ENCODE peak calls at places on chromosomes 1 and 21, in nine cellular contexts. One of them, this sample, is unnamed.
A peak's percentile ranks its signal among the peaks of the same experiment; 100 is the strongest.

GRCh38 chr1:174726167-174726879 is 273.4 kb upstream of the CACYBP start:
- DNase-seq in IMR-90: peak; percentile 55
- DNase-seq in mammary epithelial cell: no peak
- DNase-seq in neuronal stem cell: no peak
- DNase-seq in neural progenitor cell: peak; percentile 39
- DNase-seq in adipocyte: peak; percentile 82
- DNase-seq in mesendoderm: peak; percentile 31
- DNase-seq in H9: no peak
- DNase-seq in fibroblast of lung: peak; percentile 70
- DNase-seq in this sample: no peak

GRCh38 chr1:109883248-109883955 is 27.2 kb upstream of the CSF1 start:
- DNase-seq in neural progenitor cell: no peak
- DNase-seq in neuronal stem cell: no peak
- DNase-seq in H9: no peak
- DNase-seq in adipocyte: peak; percentile 27
- DNase-seq in IMR-90: no peak
- DNase-seq in mammary epithelial cell: no peak
- DNase-seq in mesendoderm: no peak
- DNase-seq in fibroblast of lung: no peak
- DNase-seq in this sample: peak; percentile 29

GRCh38 chr1:165834881-165835280 is 7.5 kb downstream of the UCK2 start:
- DNase-seq in mammary epithelial cell: no peak
- DNase-seq in neural progenitor cell: no peak
- DNase-seq in neuronal stem cell: no peak
- DNase-seq in fibroblast of lung: no peak
- DNase-seq in adipocyte: no peak
- DNase-seq in mesendoderm: no peak
- DNase-seq in IMR-90: no peak
- DNase-seq in H9: no peak
- DNase-seq in this sample: no peak

GRCh38 chr1:17725084-17725718 is 29.9 kb upstream of the ACTL8 start:
- DNase-seq in neuronal stem cell: no peak
- DNase-seq in adipocyte: no peak
- DNase-seq in mesendoderm: no peak
- DNase-seq in mammary epithelial cell: peak; percentile 16
- DNase-seq in neural progenitor cell: no peak
- DNase-seq in fibroblast of lung: no peak
- DNase-seq in IMR-90: no peak
- DNase-seq in H9: no peak
- DNase-seq in this sample: no peak

GRCh38 chr1:179080866-179081695 is 789 bp upstream of the TOR3A start:
- DNase-seq in H9: no peak
- DNase-seq in mammary epithelial cell: no peak
- DNase-seq in neuronal stem cell: no peak
- DNase-seq in fibroblast of lung: no peak
- DNase-seq in mesendoderm: no peak
- DNase-seq in neural progenitor cell: peak; percentile 5
- DNase-seq in IMR-90: no peak
- DNase-seq in adipocyte: no peak
- DNase-seq in this sample: no peak

GRCh38 chr1:205597691-205598314 is 34.0 kb downstream of the ELK4 start:
- DNase-seq in neuronal stem cell: no peak
- DNase-seq in H9: no peak
- DNase-seq in IMR-90: peak; percentile 66
- DNase-seq in adipocyte: peak; percentile 23
- DNase-seq in fibroblast of lung: peak; percentile 64
- DNase-seq in mammary epithelial cell: no peak
- DNase-seq in neural progenitor cell: no peak
- DNase-seq in mesendoderm: no peak
- DNase-seq in this sample: no peak

GRCh38 chr1:71414229-71414628 is 333.4 kb upstream of the ZRANB2 start:
- DNase-seq in IMR-90: peak; percentile 8
- DNase-seq in adipocyte: no peak
- DNase-seq in mammary epithelial cell: no peak
- DNase-seq in fibroblast of lung: peak; percentile 31
- DNase-seq in H9: no peak
- DNase-seq in mesendoderm: no peak
- DNase-seq in neuronal stem cell: no peak
- DNase-seq in neural progenitor cell: no peak
- DNase-seq in this sample: no peak

GRCh38 chr1:161192476-161193465 is 6.1 kb downstream of the ADAMTS4 start:
- DNase-seq in mesendoderm: peak; percentile 83
- DNase-seq in adipocyte: peak; percentile 90
- DNase-seq in fibroblast of lung: peak; percentile 76
- DNase-seq in neural progenitor cell: peak; percentile 81
- DNase-seq in mammary epithelial cell: peak; percentile 48
- DNase-seq in H9: peak; percentile 74
- DNase-seq in neuronal stem cell: no peak
- DNase-seq in IMR-90: peak; percentile 65
- DNase-seq in this sample: peak; percentile 87

GRCh38 chr21:32520885-32521735 is 64.2 kb downstream of the TCP10L start:
- DNase-seq in IMR-90: peak; percentile 97
- DNase-seq in H9: no peak
- DNase-seq in adipocyte: peak; percentile 82
- DNase-seq in neural progenitor cell: no peak
- DNase-seq in mammary epithelial cell: peak; percentile 68
- DNase-seq in neuronal stem cell: no peak
- DNase-seq in fibroblast of lung: peak; percentile 97
- DNase-seq in mesendoderm: no peak
- DNase-seq in this sample: no peak

GRCh38 chr1:100896481-100896982 is 642 bp downstream of the SLC30A7 start:
- DNase-seq in adipocyte: peak; percentile 77
- DNase-seq in neural progenitor cell: peak; percentile 14
- DNase-seq in mammary epithelial cell: peak; percentile 83
- DNase-seq in IMR-90: peak; percentile 65
- DNase-seq in H9: peak; percentile 31
- DNase-seq in mesendoderm: peak; percentile 83
- DNase-seq in neuronal stem cell: no peak
- DNase-seq in fibroblast of lung: peak; percentile 53
- DNase-seq in this sample: peak; percentile 71

GRCh38 chr1:23403038-23403336 is 21.6 kb downstream of the TCEA3 start:
- DNase-seq in H9: no peak
- DNase-seq in neuronal stem cell: no peak
- DNase-seq in mammary epithelial cell: peak; percentile 72
- DNase-seq in fibroblast of lung: peak; percentile 46
- DNase-seq in neural progenitor cell: no peak
- DNase-seq in IMR-90: peak; percentile 86
- DNase-seq in mesendoderm: peak; percentile 34
- DNase-seq in adipocyte: peak; percentile 82
- DNase-seq in this sample: no peak
- H3K9ac ChIP-seq in H9: no peak overlapping the region
- H3K9ac ChIP-seq in neuronal stem cell: no peak overlapping the region
- H3K9ac ChIP-seq in mammary epithelial cell: no peak overlapping the region
- H3K9ac ChIP-seq in fibroblast of lung: no peak overlapping the region
- H3K9ac ChIP-seq in neural progenitor cell: no peak overlapping the region
- H3K9ac ChIP-seq in IMR-90: no peak overlapping the region
- H3K9ac ChIP-seq in mesendoderm: no peak overlapping the region
- H3K9ac ChIP-seq in adipocyte: peak overlapping the region; percentile 48
- H3K9ac ChIP-seq in this sample: no peak overlapping the region

DNA sequence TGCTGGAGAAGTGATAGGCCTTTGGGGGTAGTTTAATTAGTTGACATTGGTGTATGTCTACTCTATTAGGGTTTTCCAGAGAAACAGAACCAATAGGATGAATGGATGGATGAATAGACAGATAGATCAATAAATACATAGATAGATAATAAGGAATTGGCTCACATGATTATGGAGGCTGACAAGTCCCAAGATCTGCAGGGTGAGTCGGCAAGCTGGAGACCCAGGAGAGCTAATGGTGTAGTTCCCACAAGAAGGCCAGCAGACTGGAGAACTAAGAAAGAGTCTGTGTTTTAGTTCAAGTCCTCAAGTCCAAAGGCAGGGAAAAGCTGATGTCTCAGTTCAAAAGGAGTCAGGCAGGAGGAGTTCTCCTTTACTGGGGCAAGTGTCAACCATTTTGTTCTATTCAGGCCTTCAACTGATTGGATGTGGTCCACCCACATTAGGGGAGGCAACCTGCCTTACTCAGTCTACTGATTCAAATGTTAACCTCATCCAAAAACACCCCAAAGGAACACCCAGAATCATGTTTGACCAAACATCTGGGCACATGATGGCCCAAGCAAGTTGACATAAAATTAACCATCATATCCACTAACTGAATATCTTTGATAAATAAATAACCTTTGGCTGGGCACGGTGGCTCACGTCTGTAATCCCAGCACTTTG is 4.5 kb upstream of the SDE2 start:
- DNase-seq in neuronal stem cell: no peak
- DNase-seq in fibroblast of lung: no peak
- DNase-seq in mesendoderm: no peak
- DNase-seq in neural progenitor cell: no peak
- DNase-seq in IMR-90: no peak
- DNase-seq in H9: no peak
- DNase-seq in mammary epithelial cell: no peak
- DNase-seq in adipocyte: no peak
- DNase-seq in this sample: no peak
- H3K9ac ChIP-seq in neuronal stem cell: no peak overlapping the region
- H3K9ac ChIP-seq in fibroblast of lung: no peak overlapping the region
- H3K9ac ChIP-seq in mesendoderm: no peak overlapping the region
- H3K9ac ChIP-seq in neural progenitor cell: no peak overlapping the region
- H3K9ac ChIP-seq in IMR-90: no peak overlapping the region
- H3K9ac ChIP-seq in H9: no peak overlapping the region
- H3K9ac ChIP-seq in mammary epithelial cell: no peak overlapping the region
- H3K9ac ChIP-seq in adipocyte: no peak overlapping the region
- H3K9ac ChIP-seq in this sample: no peak overlapping the region

GRCh38 chr1:8660455-8660854 is 157.0 kb downstream of the RERE start:
- DNase-seq in neuronal stem cell: no peak
- DNase-seq in adipocyte: peak; percentile 83
- DNase-seq in mesendoderm: no peak
- DNase-seq in fibroblast of lung: peak; percentile 80
- DNase-seq in IMR-90: peak; percentile 94
- DNase-seq in neural progenitor cell: no peak
- DNase-seq in mammary epithelial cell: peak; percentile 77
- DNase-seq in H9: peak; percentile 35
- DNase-seq in this sample: no peak

GRCh38 chr1:8663090-8663802 is 154.2 kb downstream of the RERE start:
- DNase-seq in IMR-90: no peak
- DNase-seq in fibroblast of lung: no peak
- DNase-seq in neuronal stem cell: no peak
- DNase-seq in mesendoderm: no peak
- DNase-seq in H9: no peak
- DNase-seq in mammary epithelial cell: no peak
- DNase-seq in neural progenitor cell: no peak
- DNase-seq in adipocyte: no peak
- DNase-seq in this sample: no peak

GRCh38 chr1:8663915-8664331 is 153.5 kb downstream of the RERE start:
- DNase-seq in fibroblast of lung: peak; percentile 61
- DNase-seq in neural progenitor cell: no peak
- DNase-seq in H9: no peak
- DNase-seq in neuronal stem cell: no peak
- DNase-seq in mammary epithelial cell: no peak
- DNase-seq in IMR-90: peak; percentile 56
- DNase-seq in adipocyte: no peak
- DNase-seq in mesendoderm: no peak
- DNase-seq in this sample: no peak

GRCh38 chr1:8662380-8663072 is 154.9 kb downstream of the RERE start:
- DNase-seq in IMR-90: no peak
- DNase-seq in neuronal stem cell: no peak
- DNase-seq in H9: no peak
- DNase-seq in fibroblast of lung: no peak
- DNase-seq in mesendoderm: no peak
- DNase-seq in mammary epithelial cell: peak; percentile 67
- DNase-seq in neural progenitor cell: no peak
- DNase-seq in adipocyte: no peak
- DNase-seq in this sample: no peak

DNA sequence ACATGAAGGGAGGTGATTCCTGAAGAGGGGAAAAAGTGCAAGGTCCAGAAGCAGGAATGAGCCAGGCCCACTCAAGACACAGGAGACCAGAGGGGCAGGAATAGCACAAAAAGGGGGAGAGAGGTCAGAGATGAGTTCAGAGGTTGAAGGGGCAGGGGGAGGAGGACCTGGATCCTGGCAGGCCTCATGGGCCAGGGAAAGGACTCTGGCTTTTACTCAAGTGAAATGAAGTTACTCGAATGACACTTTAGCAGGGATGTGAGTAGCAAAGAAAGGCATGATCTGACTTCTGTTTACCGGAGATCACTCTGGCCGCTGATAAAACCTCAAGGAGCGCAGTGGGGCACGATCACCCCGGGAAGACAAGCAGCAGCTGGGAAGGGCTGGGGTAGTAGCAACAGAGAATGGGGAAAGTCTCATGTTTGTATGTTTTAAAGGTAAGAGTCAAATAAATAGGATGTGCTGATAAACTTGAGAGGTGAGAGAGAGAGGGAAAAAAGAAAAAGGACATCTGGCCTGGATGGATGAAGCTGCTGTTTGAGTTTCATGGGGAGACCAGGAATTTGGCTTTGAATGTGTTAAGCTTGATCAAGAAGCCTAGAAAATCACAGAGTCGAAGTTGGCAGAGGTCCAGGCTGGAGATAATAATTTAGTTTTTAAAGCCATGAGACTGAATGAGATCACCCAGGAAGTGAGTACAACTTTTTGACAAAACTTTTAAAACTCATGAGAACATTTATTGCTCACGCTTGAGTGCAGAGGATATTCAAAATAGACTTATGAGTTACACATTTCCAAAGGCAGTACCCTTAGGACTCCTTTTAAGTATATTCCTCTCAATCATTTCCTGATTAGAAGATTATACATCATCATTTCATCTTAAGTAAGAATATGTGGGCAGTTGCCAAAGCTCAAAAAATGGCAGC is 156.0 kb downstream of the RERE start:
- DNase-seq in mammary epithelial cell: peak; percentile 87
- DNase-seq in IMR-90: peak; percentile 91
- DNase-seq in neuronal stem cell: no peak
- DNase-seq in fibroblast of lung: peak; percentile 90
- DNase-seq in mesendoderm: peak; percentile 40
- DNase-seq in H9: no peak
- DNase-seq in neural progenitor cell: no peak
- DNase-seq in adipocyte: peak; percentile 68
- DNase-seq in this sample: peak; percentile 61
- H3K9ac ChIP-seq in mammary epithelial cell: peak overlapping the region; percentile 27
- H3K9ac ChIP-seq in IMR-90: peak overlapping the region; percentile 71
- H3K9ac ChIP-seq in neuronal stem cell: no peak overlapping the region
- H3K9ac ChIP-seq in fibroblast of lung: peak overlapping the region; percentile 38
- H3K9ac ChIP-seq in mesendoderm: peak overlapping the region; percentile 18
- H3K9ac ChIP-seq in H9: no peak overlapping the region
- H3K9ac ChIP-seq in neural progenitor cell: no peak overlapping the region
- H3K9ac ChIP-seq in adipocyte: peak overlapping the region; percentile 49
- H3K9ac ChIP-seq in this sample: peak overlapping the region; percentile 31

GRCh38 chr1:226350504-226350865 is 41.5 kb upstream of the LIN9 start:
- DNase-seq in IMR-90: no peak
- DNase-seq in adipocyte: no peak
- DNase-seq in neural progenitor cell: no peak
- DNase-seq in H9: no peak
- DNase-seq in fibroblast of lung: no peak
- DNase-seq in neuronal stem cell: no peak
- DNase-seq in mesendoderm: no peak
- DNase-seq in mammary epithelial cell: no peak
- DNase-seq in this sample: no peak
- H3K9ac ChIP-seq in IMR-90: no peak overlapping the region
- H3K9ac ChIP-seq in adipocyte: no peak overlapping the region
- H3K9ac ChIP-seq in neural progenitor cell: no peak overlapping the region
- H3K9ac ChIP-seq in H9: no peak overlapping the region
- H3K9ac ChIP-seq in fibroblast of lung: no peak overlapping the region
- H3K9ac ChIP-seq in neuronal stem cell: no peak overlapping the region
- H3K9ac ChIP-seq in mesendoderm: no peak overlapping the region
- H3K9ac ChIP-seq in mammary epithelial cell: no peak overlapping the region
- H3K9ac ChIP-seq in this sample: no peak overlapping the region

GRCh38 chr21:34959607-34960006 is 89.5 kb downstream of the RUNX1 start:
- DNase-seq in neuronal stem cell: no peak
- DNase-seq in H9: no peak
- DNase-seq in IMR-90: no peak
- DNase-seq in neural progenitor cell: no peak
- DNase-seq in fibroblast of lung: no peak
- DNase-seq in mesendoderm: no peak
- DNase-seq in mammary epithelial cell: no peak
- DNase-seq in adipocyte: no peak
- DNase-seq in this sample: no peak
- H3K9ac ChIP-seq in neuronal stem cell: no peak overlapping the region
- H3K9ac ChIP-seq in H9: no peak overlapping the region
- H3K9ac ChIP-seq in IMR-90: no peak overlapping the region
- H3K9ac ChIP-seq in neural progenitor cell: no peak overlapping the region
- H3K9ac ChIP-seq in fibroblast of lung: no peak overlapping the region
- H3K9ac ChIP-seq in mesendoderm: no peak overlapping the region
- H3K9ac ChIP-seq in mammary epithelial cell: no peak overlapping the region
- H3K9ac ChIP-seq in adipocyte: no peak overlapping the region
- H3K9ac ChIP-seq in this sample: no peak overlapping the region

This sample was measured in endodermal cell.